ENCODE peak calls at places on chromosome 19, in nine cellular contexts. A, Z, J, W, X, T, H, I and O are unnamed samples.

GRCh38 chr19:4393947-4394590 is 6.3 kb downstream of the SH3GL1 start:
- DNase-seq in J (no peak), W (peak; percentile 65), X (no peak), H (no peak), A (no peak), T (no peak), I (no peak), Z (peak; percentile 72), O (no peak)

GRCh38 chr19:5309438-5310204 is 31.0 kb downstream of the PTPRS start:
- DNase-seq in Z (peak; percentile 21), H (no peak), I (no peak), W (no peak), X (no peak), J (no peak), A (no peak), T (no peak), O (no peak)

GRCh38 chr19:4506449-4507149 is 11.7 kb downstream of the PLIN4 start:
- DNase-seq in W (no peak), T (no peak), X (no peak), H (no peak), I (peak; percentile 67), A (no peak), J (no peak), Z (peak; percentile 31), O (no peak)

GRCh38 chr19:1663854-1664253 is 11.4 kb upstream of the TCF3 start:
- DNase-seq in T (no peak), W (no peak), Z (no peak), J (no peak), I (no peak), H (no peak), A (no peak), X (no peak), O (no peak)

GRCh38 chr19:41299755-41300089 is 10.2 kb upstream of the CCDC97 start:
- DNase-seq in I (peak; percentile 78), J (peak; percentile 71), Z (peak; percentile 65), H (peak; percentile 75), T (no peak), W (peak; percentile 90), X (no peak), A (no peak), O (peak; percentile 75)

GRCh38 chr19:3683405-3683865 is 16.8 kb downstream of the PIP5K1C start:
- DNase-seq in I (peak; percentile 92), A (no peak), Z (no peak), T (no peak), H (no peak), J (no peak), X (no peak), W (no peak), O (no peak)

GRCh38 chr19:41224632-41225031 is 5.6 kb downstream of the AXL start:
- DNase-seq in J (no peak), X (no peak), W (no peak), H (no peak), I (no peak), A (no peak), Z (no peak), T (no peak), O (no peak)

GRCh38 chr19:3862826-3863500 is 5.9 kb downstream of the ZFR2 start:
- DNase-seq in I (no peak), T (no peak), X (no peak), W (no peak), J (no peak), Z (no peak), A (no peak), H (no peak), O (no peak)

GRCh38 chr19:36679455-36679854 is 8.0 kb upstream of the ZNF567 start:
- DNase-seq in W (no peak), H (no peak), Z (no peak), T (no peak), J (no peak), X (no peak), A (no peak), I (no peak), O (no peak)

GRCh38 chr19:54325194-54325621 is 12.2 kb upstream of the LILRA5 start:
- DNase-seq in Z (peak; percentile 30), X (peak; percentile 40), T (no peak), I (peak; percentile 31), J (no peak), W (peak; percentile 50), A (peak; percentile 53), H (no peak), O (no peak)

GRCh38 chr19:36488816-36489138 is 584 bp downstream of the ZNF566 start:
- DNase-seq in H (no peak), X (no peak), I (peak; percentile 3), J (no peak), T (no peak), Z (no peak), A (no peak), W (peak; percentile 14), O (no peak)

DNA sequence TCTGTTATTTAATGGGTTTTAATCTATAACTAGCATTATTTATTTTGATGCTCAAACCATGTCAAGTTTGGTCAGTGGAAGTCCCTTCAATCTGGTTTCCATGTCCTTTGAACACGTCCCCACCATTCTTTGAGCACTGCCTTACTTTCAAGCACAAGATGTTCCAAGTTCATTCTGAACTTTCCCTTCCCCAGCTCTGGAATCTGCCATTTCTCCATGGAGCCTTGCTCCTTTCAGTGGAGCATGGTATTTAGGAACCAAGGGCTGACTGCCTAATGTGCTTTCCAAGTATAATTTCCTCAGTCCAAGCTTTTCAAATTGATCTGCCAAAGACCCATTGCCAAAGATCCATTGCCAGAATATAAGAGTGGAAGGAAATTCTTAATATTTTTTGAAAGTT is 1.1 kb upstream of the ZNF546 start:
- DNase-seq in T (no peak), I (no peak), J (no peak), H (no peak), X (no peak), Z (peak; percentile 18), A (no peak), W (no peak), O (no peak)
- H3K4me3 ChIP-seq in T (no peak overlapping the region), I (peak overlapping the region; percentile 90), J (peak overlapping the region; percentile 81), H (no peak overlapping the region), X (no peak overlapping the region), Z (peak overlapping the region; percentile 91), A (peak overlapping the region; percentile 35), W (peak overlapping the region; percentile 87), O (peak overlapping the region; percentile 80)

DNA sequence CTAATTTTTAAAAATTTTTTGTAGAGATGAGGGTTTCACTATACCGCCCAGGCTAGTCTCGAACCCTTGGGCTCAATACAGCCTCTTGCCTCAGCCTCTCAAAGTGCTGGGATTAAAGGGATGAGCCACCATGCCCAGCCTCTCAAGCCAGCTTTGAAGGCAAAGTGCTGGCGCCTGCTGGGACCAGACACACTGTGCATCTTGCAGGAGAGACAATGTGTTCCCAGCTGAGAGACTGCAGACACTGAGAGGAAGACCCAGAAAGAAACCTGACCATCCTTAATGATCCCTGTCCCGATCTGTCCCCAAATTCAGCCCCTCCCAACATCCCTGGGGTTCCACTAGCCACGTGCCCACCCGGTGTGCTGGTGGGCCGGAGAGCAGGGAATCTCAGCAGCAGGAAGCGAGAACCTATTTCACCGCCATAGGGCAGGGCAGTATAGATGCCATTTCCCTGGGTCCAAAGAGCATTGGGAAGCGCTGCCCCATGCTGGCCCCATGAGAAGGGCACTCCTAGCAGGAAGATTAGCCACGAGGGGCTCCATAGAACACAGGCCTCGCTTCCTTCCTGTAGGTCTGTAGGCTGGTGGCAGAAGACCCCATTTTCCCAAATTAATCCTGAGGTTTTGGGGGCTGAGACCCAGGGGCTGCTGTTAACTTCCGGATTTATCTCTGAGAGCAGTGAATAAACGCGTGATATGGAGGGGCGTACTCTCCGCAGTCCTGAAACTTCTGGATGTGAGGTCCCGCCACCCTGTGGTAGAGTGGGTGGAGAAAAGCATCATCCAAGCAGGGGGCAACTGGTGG is 968 bp downstream of the RAVER1 start:
- DNase-seq in Z (no peak), H (no peak), I (no peak), A (no peak), J (no peak), X (no peak), W (no peak), T (no peak), O (no peak)
- H3K4me3 ChIP-seq in Z (peak overlapping the region; percentile 87), H (peak overlapping the region; percentile 66), I (peak overlapping the region; percentile 88), A (peak overlapping the region; percentile 78), J (peak overlapping the region; percentile 80), X (peak overlapping the region; percentile 88), W (peak overlapping the region; percentile 50), T (peak overlapping the region; percentile 97), O (peak overlapping the region; percentile 80)

GRCh38 chr19:49686503-49687088 is 2.8 kb upstream of the ADM5 start:
- DNase-seq in A (no peak), H (no peak), I (no peak), T (no peak), X (no peak), Z (no peak), J (no peak), W (no peak), O (no peak)

GRCh38 chr19:49688531-49689132 is 762 bp upstream of the ADM5 start:
- DNase-seq in X (no peak), H (no peak), A (no peak), J (no peak), Z (no peak), I (no peak), T (no peak), W (no peak), O (no peak)

GRCh38 chr19:49685845-49686332 is 3.5 kb upstream of the ADM5 start:
- DNase-seq in W (no peak), A (no peak), Z (no peak), X (no peak), H (no peak), J (no peak), T (no peak), I (no peak), O (no peak)

GRCh38 chr19:49687566-49688316 is 1.7 kb upstream of the ADM5 start:
- DNase-seq in X (no peak), I (no peak), J (no peak), Z (no peak), W (no peak), T (no peak), H (no peak), A (no peak), O (no peak)

DNA sequence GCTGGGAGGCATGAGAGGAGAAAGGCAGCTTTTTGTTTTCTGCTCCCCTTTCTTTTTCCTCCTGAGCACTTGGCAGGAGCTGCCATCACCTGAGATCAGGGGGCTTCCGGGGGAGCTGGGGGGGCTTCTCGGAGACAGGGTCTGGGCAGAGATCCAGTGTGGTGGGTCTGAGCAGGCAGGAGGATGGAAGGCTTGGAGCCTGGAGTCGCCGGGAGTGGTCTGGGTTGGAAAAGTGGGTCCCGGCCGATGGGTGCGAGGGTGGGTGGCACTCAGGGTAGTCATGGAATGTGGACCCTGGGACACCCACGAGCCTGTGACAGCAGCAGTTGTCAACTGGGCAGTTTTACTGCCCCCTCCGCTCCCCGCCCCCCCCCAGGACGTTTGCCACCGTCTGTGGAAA is 2.2 kb upstream of the ADM5 start:
- DNase-seq in I (no peak), W (no peak), T (no peak), J (no peak), X (no peak), H (no peak), Z (no peak), A (no peak), O (no peak)
- H3K4me3 ChIP-seq in I (no peak overlapping the region), W (no peak overlapping the region), T (no peak overlapping the region), J (peak overlapping the region; percentile 63), X (no peak overlapping the region), H (no peak overlapping the region), Z (no peak overlapping the region), A (no peak overlapping the region), O (no peak overlapping the region)

DNA sequence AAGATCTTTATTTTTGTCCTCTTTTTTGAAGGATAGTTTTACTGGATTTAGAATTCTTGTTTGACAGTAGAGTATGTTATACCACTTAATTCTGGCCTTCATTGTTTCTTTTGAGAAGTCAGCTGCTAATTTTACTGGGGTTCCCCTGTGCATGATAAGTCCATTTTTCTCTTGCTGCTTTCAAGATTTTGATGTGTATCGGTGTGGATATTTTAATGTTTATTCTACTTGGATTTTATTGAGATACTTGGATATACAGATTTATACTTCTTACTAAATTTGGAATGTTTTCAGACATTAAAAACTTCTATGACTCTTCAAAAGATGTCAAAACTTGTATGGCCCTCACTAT is 86.9 kb downstream of the URI1 start:
- DNase-seq in H (no peak), A (no peak), J (no peak), X (no peak), T (no peak), W (no peak), I (no peak), Z (no peak), O (no peak)
- H3K4me3 ChIP-seq in H (no peak overlapping the region), A (no peak overlapping the region), J (no peak overlapping the region), X (no peak overlapping the region), T (no peak overlapping the region), W (no peak overlapping the region), I (no peak overlapping the region), Z (no peak overlapping the region), O (no peak overlapping the region)